ENCODE peak calls at places on chromosomes 3 and 15, in nine cellular contexts. T, C, F, M, L, B, X, K and U are unnamed samples. For H3K4me1, the result is how much of the 10 kb centered on the place peaks cover.

GRCh38 chr3:56357266-56357665 is 111.0 kb downstream of the ERC2 start:
- DNase-seq in L (no peak), C (no peak), X (no peak), M (no peak), T (no peak), B (no peak), K (no peak), F (no peak), U (no peak)

GRCh38 chr15:32637704-32638103 is 3.8 kb upstream of the SCG5 start:
- DNase-seq in B (no peak), C (no peak), M (no peak), F (no peak), L (no peak), T (no peak), K (no peak), X (no peak), U (no peak)

GRCh38 chr3:36932979-36933378 is 11.9 kb downstream of the TRANK1 start:
- DNase-seq in M (no peak), F (no peak), L (no peak), K (no peak), T (peak), B (no peak), C (no peak), X (peak), U (no peak)

GRCh38 chr3:172627057-172627809 is 83.6 kb downstream of the NCEH1 start:
- DNase-seq in X (no peak), K (no peak), B (no peak), L (no peak), F (no peak), T (peak), C (no peak), M (no peak), U (no peak)

GRCh38 chr3:39183231-39184080 is 8.9 kb downstream of the XIRP1 start:
- DNase-seq in B (no peak), L (no peak), C (no peak), X (peak), F (peak), M (no peak), T (no peak), K (no peak), U (no peak)

GRCh38 chr15:78868366-78868765 is 4.3 kb upstream of the MORF4L1 start:
- DNase-seq in M (no peak), L (no peak), C (no peak), F (no peak), K (no peak), X (no peak), T (no peak), B (no peak), U (no peak)

GRCh38 chr3:160580938-160581337 is 15.6 kb upstream of the KPNA4 start:
- DNase-seq in B (no peak), F (no peak), M (no peak), X (no peak), L (no peak), C (no peak), T (no peak), K (no peak), U (no peak)

GRCh38 chr15:25091421-25092158 is 136.8 kb downstream of the SNRPN start:
- DNase-seq in L (no peak), B (no peak), X (peak), M (no peak), F (no peak), T (no peak), C (no peak), K (no peak), U (no peak)

GRCh38 chr15:65583701-65584100 is 27.2 kb downstream of the INTS14 start:
- DNase-seq in X (no peak), K (peak), F (no peak), B (no peak), M (no peak), L (no peak), C (no peak), T (peak), U (no peak)

GRCh38 chr3:123365450-123366143 is 83.3 kb downstream of the ADCY5 start:
- DNase-seq in M (no peak), F (no peak), T (peak), C (peak), K (no peak), B (no peak), L (no peak), X (no peak), U (peak)

GRCh38 chr15:89377042-89377841 is 42.6 kb upstream of the POLG start:
- DNase-seq in M (no peak), C (no peak), L (no peak), B (no peak), X (no peak), F (no peak), K (no peak), T (no peak), U (no peak)

GRCh38 chr3:41847679-41848078 is 114.2 kb downstream of the ULK4 start:
- DNase-seq in X (no peak), F (no peak), L (no peak), M (no peak), T (no peak), B (no peak), K (peak), C (no peak), U (no peak)

GRCh38 chr15:42863572-42864239 is 56.9 kb downstream of the TTBK2 start:
- DNase-seq in T (peak), L (peak), X (no peak), F (no peak), K (no peak), C (no peak), M (no peak), B (no peak), U (no peak)

DNA sequence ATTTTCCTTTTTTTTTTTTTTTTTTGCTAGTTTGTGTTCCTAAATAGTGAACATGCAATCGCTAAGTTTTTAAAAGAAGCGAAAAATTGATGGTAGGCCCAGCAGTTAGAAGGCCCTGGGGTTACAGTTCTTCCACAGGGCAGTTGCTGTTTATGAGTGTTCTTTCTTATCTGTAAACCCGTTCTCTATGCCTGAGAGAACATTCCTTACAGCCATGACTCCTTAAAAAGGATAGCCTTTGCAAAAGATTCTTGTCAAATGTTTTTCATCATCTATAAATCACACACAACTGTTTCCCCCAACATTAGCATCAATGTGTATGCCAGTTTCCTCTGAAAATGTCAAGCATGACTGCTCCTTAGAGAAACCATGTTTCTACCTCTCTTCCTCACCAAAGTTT is 23.8 kb upstream of the MYZAP start:
- DNase-seq in F (no peak), B (no peak), T (peak), L (no peak), M (no peak), K (no peak), X (no peak), C (no peak), U (no peak)
- H3K27ac ChIP-seq in F (no peak), B (no peak), T (no peak), L (no peak), M (no peak), K (no peak), X (no peak), C (no peak), U (no peak)

GRCh38 chr3:194312186-194312742 is 38.9 kb downstream of the CPN2 start:
- DNase-seq in L (no peak), B (no peak), F (no peak), K (no peak), X (no peak), C (no peak), M (no peak), T (no peak), U (no peak)

GRCh38 chr3:194312743-194313281 is 38.3 kb downstream of the CPN2 start:
- DNase-seq in F (no peak), L (no peak), T (peak), X (peak), C (peak), K (no peak), M (peak), B (no peak), U (no peak)

GRCh38 chr3:194314669-194315068 is 36.5 kb downstream of the CPN2 start:
- DNase-seq in X (no peak), M (no peak), T (no peak), L (no peak), F (no peak), B (no peak), C (no peak), K (no peak), U (no peak)

GRCh38 chr3:194315088-194315964 is 35.8 kb downstream of the CPN2 start:
- DNase-seq in B (peak), L (peak), X (peak), M (peak), F (peak), K (peak), T (peak), C (peak), U (peak)

DNA sequence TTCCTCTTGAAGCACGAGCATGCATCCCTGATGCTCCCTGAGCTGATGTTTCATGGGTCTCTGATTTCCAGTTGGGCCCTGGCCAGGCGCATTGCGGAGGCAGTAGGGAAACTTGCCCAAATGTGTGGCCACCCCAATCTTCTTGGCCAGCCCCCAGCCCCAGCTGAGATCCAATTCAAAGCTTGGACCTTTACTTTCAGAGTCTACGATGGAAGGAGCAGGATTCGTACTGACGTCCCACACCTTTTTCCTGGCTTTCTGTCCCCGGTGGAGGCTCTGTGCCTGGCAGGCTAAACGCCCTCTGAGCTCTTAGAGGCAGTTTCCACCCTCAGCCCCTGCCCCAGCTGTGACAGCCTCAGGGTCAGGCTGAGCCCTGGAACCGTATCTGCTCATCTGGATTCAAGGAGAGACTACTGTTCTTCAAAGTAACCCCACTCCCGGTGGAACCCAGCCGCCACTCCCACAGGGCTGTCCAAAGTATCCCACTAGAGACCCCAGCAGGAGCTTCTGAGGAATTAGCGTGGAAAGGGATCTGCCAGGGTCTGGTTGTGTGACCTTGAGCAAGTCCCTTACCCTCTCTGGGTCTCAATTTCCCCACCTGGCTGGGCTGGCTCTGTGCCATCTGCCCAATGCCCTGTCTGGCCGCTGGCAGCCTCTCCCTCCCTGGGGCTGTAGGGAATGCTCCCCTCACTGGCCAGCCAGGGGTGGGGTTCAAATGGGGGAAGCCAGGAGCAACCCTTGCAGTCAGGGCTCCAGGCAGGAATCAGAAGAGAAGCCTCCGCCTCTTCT is 37.3 kb downstream of the CPN2 start:
- DNase-seq in C (peak), L (no peak), K (no peak), B (no peak), X (peak), M (peak), T (peak), F (no peak), U (no peak)
- TF ChIP-seq CTCF in C (no peak), L (no peak), K (peak), B (no peak), X (no peak), M (no peak), T (no peak), F (no peak), U (no peak)

GRCh38 chr15:52567886-52568568 is 803 bp downstream of the ARPP19 start:
- DNase-seq in T (no peak), K (peak), L (peak), M (no peak), X (no peak), C (no peak), F (peak), B (no peak), U (peak)
- H3K4me1 ChIP-seq in T (under half), K (under half), L (under half), M (under half), X (under half), C (under half), F (under half), B (under half), U (under half)

GRCh38 chr15:95888762-95889161 is 441.7 kb upstream of the NR2F2 start:
- DNase-seq in T (no peak), M (no peak), B (no peak), C (no peak), K (no peak), F (no peak), L (no peak), X (no peak), U (no peak)

GRCh38 chr15:95898746-95899145 is 431.8 kb upstream of the NR2F2 start:
- DNase-seq in K (no peak), T (no peak), X (no peak), L (no peak), F (no peak), B (no peak), C (no peak), M (no peak), U (no peak)

GRCh38 chr15:95895510-95895909 is 435.0 kb upstream of the NR2F2 start:
- DNase-seq in M (no peak), C (no peak), L (no peak), X (no peak), T (no peak), F (no peak), K (no peak), B (no peak), U (no peak)

GRCh38 chr15:95897651-95898050 is 432.8 kb upstream of the NR2F2 start:
- DNase-seq in K (no peak), M (no peak), C (no peak), L (no peak), X (no peak), B (no peak), F (no peak), T (no peak), U (no peak)

GRCh38 chr15:95894407-95894956 is 436.0 kb upstream of the NR2F2 start:
- DNase-seq in T (peak), B (no peak), X (no peak), M (no peak), L (no peak), C (no peak), K (peak), F (no peak), U (no peak)
- H3K27ac ChIP-seq in T (no peak), B (no peak), X (no peak), M (no peak), L (no peak), C (no peak), K (no peak), F (no peak), U (no peak)

DNA sequence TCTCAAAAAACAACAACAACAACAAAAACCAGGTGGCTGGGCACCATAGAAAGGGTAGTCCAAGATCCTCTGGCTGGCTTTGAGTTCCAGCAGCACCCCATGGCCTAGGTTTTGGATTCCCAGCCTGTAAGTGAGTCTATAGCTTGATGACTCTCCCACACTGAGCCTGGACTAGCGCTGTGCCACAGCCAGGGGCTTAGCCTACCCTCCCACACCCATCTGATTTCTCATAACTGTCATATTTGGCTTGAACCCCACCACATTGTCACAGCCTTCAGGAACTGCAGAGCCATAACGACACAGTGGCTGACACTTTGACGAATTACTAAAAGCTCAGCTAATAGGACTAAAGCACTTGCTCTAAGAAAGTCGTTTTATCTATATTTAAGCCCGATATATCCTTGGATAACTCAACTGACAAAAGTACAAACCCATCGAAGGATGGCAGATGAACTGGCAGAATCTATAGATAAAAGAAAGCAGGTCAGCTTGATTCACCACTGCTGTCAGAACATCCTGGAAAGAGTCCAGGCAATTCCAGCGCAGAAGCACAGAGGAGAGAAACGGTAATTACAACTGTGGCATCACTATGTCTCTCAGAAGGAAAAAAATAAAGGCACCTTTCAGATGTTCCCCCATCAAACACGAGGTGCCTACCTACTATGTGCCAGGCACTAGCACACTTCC is 62.0 kb downstream of the HOMER2 start:
- DNase-seq in K (no peak), M (no peak), L (no peak), B (no peak), T (peak), X (no peak), C (no peak), F (no peak), U (no peak)
- TF ChIP-seq CTCF in K (no peak), M (no peak), L (no peak), B (no peak), T (no peak), X (no peak), C (no peak), F (no peak), U (no peak)

GRCh38 chr3:31009881-31010280 is 115.4 kb upstream of the GADL1 start:
- DNase-seq in X (no peak), K (no peak), B (no peak), F (no peak), M (no peak), C (no peak), T (no peak), L (no peak), U (no peak)

GRCh38 chr3:31008986-31009385 is 114.5 kb upstream of the GADL1 start:
- DNase-seq in B (no peak), X (no peak), K (no peak), M (no peak), T (no peak), F (no peak), L (no peak), C (no peak), U (no peak)

GRCh38 chr3:31002730-31003129 is 108.3 kb upstream of the GADL1 start:
- DNase-seq in L (no peak), T (no peak), M (no peak), F (no peak), B (no peak), C (no peak), X (no peak), K (no peak), U (no peak)

GRCh38 chr3:31004025-31004678 is 109.7 kb upstream of the GADL1 start:
- DNase-seq in T (peak), X (no peak), L (no peak), C (no peak), F (no peak), K (no peak), M (no peak), B (no peak), U (no peak)
- H3K4me1 ChIP-seq in T (under half), X (under half), L (under half), C (under half), F (under half), K (under half), M (under half), B (under half), U (under half)